ENCODE peak calls at places on chromosomes 1 and 21, in nine cellular contexts. One of them, this sample, is unnamed. For H3K9me3, the result is how much of the 10 kb centered on the place peaks cover.

GRCh38 chr21:26127918-26128317 is 42.7 kb downstream of the APP start:
- DNase-seq in uterus: no peak
- DNase-seq in neuronal stem cell: no peak
- DNase-seq in GM12878: no peak
- DNase-seq in SJSA1: peak
- DNase-seq in gastrocnemius medialis: no peak
- DNase-seq in hepatocyte: no peak
- DNase-seq in CD4-positive, CD25-positive, alpha-beta regulatory T cell: no peak
- DNase-seq in fibroblast of lung: peak
- DNase-seq in this sample: peak

GRCh38 chr1:5757177-5757820 is 234.9 kb downstream of the NPHP4 start:
- DNase-seq in CD4-positive, CD25-positive, alpha-beta regulatory T cell: no peak
- DNase-seq in fibroblast of lung: no peak
- DNase-seq in neuronal stem cell: no peak
- DNase-seq in SJSA1: no peak
- DNase-seq in GM12878: no peak
- DNase-seq in gastrocnemius medialis: no peak
- DNase-seq in hepatocyte: no peak
- DNase-seq in uterus: no peak
- DNase-seq in this sample: no peak

GRCh38 chr1:226598455-226598849 is 49.9 kb downstream of the STUM start:
- DNase-seq in CD4-positive, CD25-positive, alpha-beta regulatory T cell: no peak
- DNase-seq in fibroblast of lung: no peak
- DNase-seq in SJSA1: no peak
- DNase-seq in hepatocyte: no peak
- DNase-seq in gastrocnemius medialis: no peak
- DNase-seq in GM12878: no peak
- DNase-seq in neuronal stem cell: no peak
- DNase-seq in uterus: no peak
- DNase-seq in this sample: peak

GRCh38 chr1:95003433-95003738 is 69.4 kb downstream of the ALG14 start:
- DNase-seq in SJSA1: no peak
- DNase-seq in hepatocyte: no peak
- DNase-seq in GM12878: no peak
- DNase-seq in gastrocnemius medialis: no peak
- DNase-seq in uterus: no peak
- DNase-seq in fibroblast of lung: peak
- DNase-seq in neuronal stem cell: no peak
- DNase-seq in CD4-positive, CD25-positive, alpha-beta regulatory T cell: no peak
- DNase-seq in this sample: no peak

GRCh38 chr1:29398431-29398830 is 162.1 kb downstream of the PTPRU start:
- DNase-seq in SJSA1: no peak
- DNase-seq in uterus: no peak
- DNase-seq in GM12878: no peak
- DNase-seq in CD4-positive, CD25-positive, alpha-beta regulatory T cell: no peak
- DNase-seq in hepatocyte: peak
- DNase-seq in neuronal stem cell: no peak
- DNase-seq in fibroblast of lung: peak
- DNase-seq in gastrocnemius medialis: no peak
- DNase-seq in this sample: peak

GRCh38 chr1:91732291-91732953 is 153.5 kb downstream of the TGFBR3 start:
- DNase-seq in uterus: peak
- DNase-seq in CD4-positive, CD25-positive, alpha-beta regulatory T cell: no peak
- DNase-seq in fibroblast of lung: peak
- DNase-seq in gastrocnemius medialis: peak
- DNase-seq in SJSA1: peak
- DNase-seq in GM12878: no peak
- DNase-seq in neuronal stem cell: no peak
- DNase-seq in hepatocyte: peak
- DNase-seq in this sample: peak

GRCh38 chr21:38915546-38915945 is 109.8 kb downstream of the ETS2 start:
- DNase-seq in uterus: no peak
- DNase-seq in fibroblast of lung: no peak
- DNase-seq in GM12878: no peak
- DNase-seq in SJSA1: no peak
- DNase-seq in neuronal stem cell: no peak
- DNase-seq in hepatocyte: no peak
- DNase-seq in gastrocnemius medialis: no peak
- DNase-seq in CD4-positive, CD25-positive, alpha-beta regulatory T cell: no peak
- DNase-seq in this sample: no peak

GRCh38 chr1:6108937-6109636 is 63.4 kb downstream of the KCNAB2 start:
- DNase-seq in SJSA1: peak
- DNase-seq in uterus: no peak
- DNase-seq in gastrocnemius medialis: no peak
- DNase-seq in neuronal stem cell: no peak
- DNase-seq in hepatocyte: no peak
- DNase-seq in CD4-positive, CD25-positive, alpha-beta regulatory T cell: peak
- DNase-seq in fibroblast of lung: peak
- DNase-seq in GM12878: no peak
- DNase-seq in this sample: peak

GRCh38 chr21:44857127-44857892 is 16.2 kb downstream of the PTTG1IP start:
- DNase-seq in neuronal stem cell: no peak
- DNase-seq in GM12878: no peak
- DNase-seq in gastrocnemius medialis: no peak
- DNase-seq in uterus: no peak
- DNase-seq in SJSA1: no peak
- DNase-seq in fibroblast of lung: no peak
- DNase-seq in CD4-positive, CD25-positive, alpha-beta regulatory T cell: no peak
- DNase-seq in hepatocyte: no peak
- DNase-seq in this sample: no peak

GRCh38 chr1:181117648-181118449 is 29.3 kb downstream of the IER5 start:
- DNase-seq in hepatocyte: peak
- DNase-seq in uterus: no peak
- DNase-seq in GM12878: no peak
- DNase-seq in CD4-positive, CD25-positive, alpha-beta regulatory T cell: no peak
- DNase-seq in neuronal stem cell: no peak
- DNase-seq in gastrocnemius medialis: no peak
- DNase-seq in fibroblast of lung: peak
- DNase-seq in SJSA1: no peak
- DNase-seq in this sample: peak

GRCh38 chr1:165928075-165928731 is 100.8 kb downstream of the UCK2 start:
- DNase-seq in GM12878: no peak
- DNase-seq in CD4-positive, CD25-positive, alpha-beta regulatory T cell: peak
- DNase-seq in neuronal stem cell: no peak
- DNase-seq in SJSA1: no peak
- DNase-seq in gastrocnemius medialis: no peak
- DNase-seq in fibroblast of lung: peak
- DNase-seq in uterus: peak
- DNase-seq in hepatocyte: peak
- DNase-seq in this sample: peak

GRCh38 chr1:174883361-174883760 is 116.4 kb upstream of the CACYBP start:
- DNase-seq in CD4-positive, CD25-positive, alpha-beta regulatory T cell: peak
- DNase-seq in fibroblast of lung: peak
- DNase-seq in hepatocyte: peak
- DNase-seq in uterus: no peak
- DNase-seq in SJSA1: no peak
- DNase-seq in neuronal stem cell: no peak
- DNase-seq in gastrocnemius medialis: no peak
- DNase-seq in GM12878: no peak
- DNase-seq in this sample: peak

GRCh38 chr1:17053071-17053684 is 654 bp downstream of the SDHB start:
- DNase-seq in uterus: no peak
- DNase-seq in GM12878: no peak
- DNase-seq in hepatocyte: peak
- DNase-seq in fibroblast of lung: no peak
- DNase-seq in SJSA1: no peak
- DNase-seq in CD4-positive, CD25-positive, alpha-beta regulatory T cell: no peak
- DNase-seq in gastrocnemius medialis: no peak
- DNase-seq in neuronal stem cell: no peak
- DNase-seq in this sample: no peak

GRCh38 chr1:9542425-9542824 is 3.2 kb downstream of the SLC25A33 start:
- DNase-seq in CD4-positive, CD25-positive, alpha-beta regulatory T cell: no peak
- DNase-seq in hepatocyte: peak
- DNase-seq in gastrocnemius medialis: no peak
- DNase-seq in uterus: peak
- DNase-seq in SJSA1: no peak
- DNase-seq in fibroblast of lung: peak
- DNase-seq in GM12878: no peak
- DNase-seq in neuronal stem cell: no peak
- DNase-seq in this sample: no peak

GRCh38 chr1:233328661-233329498 is 1.4 kb downstream of the MAP3K21 start:
- DNase-seq in GM12878: no peak
- DNase-seq in neuronal stem cell: no peak
- DNase-seq in hepatocyte: no peak
- DNase-seq in SJSA1: no peak
- DNase-seq in fibroblast of lung: no peak
- DNase-seq in uterus: no peak
- DNase-seq in gastrocnemius medialis: no peak
- DNase-seq in CD4-positive, CD25-positive, alpha-beta regulatory T cell: peak
- DNase-seq in this sample: peak

GRCh38 chr21:39705849-39706248 is 39.1 kb upstream of the IGSF5 start:
- DNase-seq in gastrocnemius medialis: no peak
- DNase-seq in SJSA1: no peak
- DNase-seq in uterus: no peak
- DNase-seq in CD4-positive, CD25-positive, alpha-beta regulatory T cell: no peak
- DNase-seq in hepatocyte: no peak
- DNase-seq in fibroblast of lung: peak
- DNase-seq in GM12878: no peak
- DNase-seq in neuronal stem cell: no peak
- DNase-seq in this sample: no peak

GRCh38 chr1:45583264-45583665 is 576 bp upstream of the NASP start:
- DNase-seq in neuronal stem cell: peak
- DNase-seq in SJSA1: peak
- DNase-seq in GM12878: peak
- DNase-seq in CD4-positive, CD25-positive, alpha-beta regulatory T cell: peak
- DNase-seq in hepatocyte: peak
- DNase-seq in fibroblast of lung: peak
- DNase-seq in uterus: peak
- DNase-seq in gastrocnemius medialis: peak
- DNase-seq in this sample: peak

GRCh38 chr1:20187813-20188454 is 1.6 kb upstream of the PLA2G2C start:
- DNase-seq in neuronal stem cell: no peak
- DNase-seq in SJSA1: no peak
- DNase-seq in fibroblast of lung: no peak
- DNase-seq in GM12878: no peak
- DNase-seq in uterus: no peak
- DNase-seq in gastrocnemius medialis: no peak
- DNase-seq in CD4-positive, CD25-positive, alpha-beta regulatory T cell: no peak
- DNase-seq in hepatocyte: no peak
- DNase-seq in this sample: no peak

GRCh38 chr1:65265296-65266271 is 43.8 kb upstream of the DNAJC6 start:
- DNase-seq in CD4-positive, CD25-positive, alpha-beta regulatory T cell: peak
- DNase-seq in hepatocyte: peak
- DNase-seq in gastrocnemius medialis: no peak
- DNase-seq in uterus: no peak
- DNase-seq in GM12878: no peak
- DNase-seq in neuronal stem cell: no peak
- DNase-seq in SJSA1: no peak
- DNase-seq in fibroblast of lung: peak
- DNase-seq in this sample: peak

GRCh38 chr1:8061210-8061609 is 35.1 kb upstream of the ERRFI1 start:
- DNase-seq in hepatocyte: peak
- DNase-seq in GM12878: no peak
- DNase-seq in neuronal stem cell: no peak
- DNase-seq in fibroblast of lung: peak
- DNase-seq in gastrocnemius medialis: no peak
- DNase-seq in CD4-positive, CD25-positive, alpha-beta regulatory T cell: no peak
- DNase-seq in SJSA1: peak
- DNase-seq in uterus: peak
- DNase-seq in this sample: peak

GRCh38 chr1:203048086-203048485 is 21.8 kb downstream of the PPFIA4 start:
- DNase-seq in CD4-positive, CD25-positive, alpha-beta regulatory T cell: no peak
- DNase-seq in hepatocyte: no peak
- DNase-seq in GM12878: no peak
- DNase-seq in fibroblast of lung: no peak
- DNase-seq in uterus: no peak
- DNase-seq in SJSA1: no peak
- DNase-seq in gastrocnemius medialis: no peak
- DNase-seq in neuronal stem cell: no peak
- DNase-seq in this sample: no peak

GRCh38 chr1:197637406-197637805 is 137.9 kb downstream of the DENND1B start:
- DNase-seq in SJSA1: no peak
- DNase-seq in hepatocyte: no peak
- DNase-seq in gastrocnemius medialis: no peak
- DNase-seq in GM12878: no peak
- DNase-seq in neuronal stem cell: no peak
- DNase-seq in fibroblast of lung: no peak
- DNase-seq in CD4-positive, CD25-positive, alpha-beta regulatory T cell: no peak
- DNase-seq in uterus: no peak
- DNase-seq in this sample: no peak

GRCh38 chr1:178324003-178324402 is 172.8 kb downstream of the CLEC20A start:
- DNase-seq in uterus: no peak
- DNase-seq in gastrocnemius medialis: no peak
- DNase-seq in CD4-positive, CD25-positive, alpha-beta regulatory T cell: no peak
- DNase-seq in hepatocyte: no peak
- DNase-seq in neuronal stem cell: no peak
- DNase-seq in fibroblast of lung: no peak
- DNase-seq in SJSA1: no peak
- DNase-seq in GM12878: no peak
- DNase-seq in this sample: peak
- H3K9me3 ChIP-seq in uterus: under half
- H3K9me3 ChIP-seq in gastrocnemius medialis: under half
- H3K9me3 ChIP-seq in CD4-positive, CD25-positive, alpha-beta regulatory T cell: under half
- H3K9me3 ChIP-seq in hepatocyte: under half
- H3K9me3 ChIP-seq in neuronal stem cell: under half
- H3K9me3 ChIP-seq in fibroblast of lung: under half
- H3K9me3 ChIP-seq in SJSA1: under half
- H3K9me3 ChIP-seq in GM12878: under half
- H3K9me3 ChIP-seq in this sample: under half

GRCh38 chr1:168763031-168763430 is 34.0 kb upstream of the DPT start:
- DNase-seq in CD4-positive, CD25-positive, alpha-beta regulatory T cell: no peak
- DNase-seq in hepatocyte: no peak
- DNase-seq in neuronal stem cell: no peak
- DNase-seq in gastrocnemius medialis: no peak
- DNase-seq in fibroblast of lung: no peak
- DNase-seq in uterus: no peak
- DNase-seq in SJSA1: no peak
- DNase-seq in GM12878: no peak
- DNase-seq in this sample: peak
- H3K9me3 ChIP-seq in CD4-positive, CD25-positive, alpha-beta regulatory T cell: under half
- H3K9me3 ChIP-seq in hepatocyte: under half
- H3K9me3 ChIP-seq in neuronal stem cell: under half
- H3K9me3 ChIP-seq in gastrocnemius medialis: under half
- H3K9me3 ChIP-seq in fibroblast of lung: under half
- H3K9me3 ChIP-seq in uterus: under half
- H3K9me3 ChIP-seq in SJSA1: under half
- H3K9me3 ChIP-seq in GM12878: under half
- H3K9me3 ChIP-seq in this sample: under half

DNA sequence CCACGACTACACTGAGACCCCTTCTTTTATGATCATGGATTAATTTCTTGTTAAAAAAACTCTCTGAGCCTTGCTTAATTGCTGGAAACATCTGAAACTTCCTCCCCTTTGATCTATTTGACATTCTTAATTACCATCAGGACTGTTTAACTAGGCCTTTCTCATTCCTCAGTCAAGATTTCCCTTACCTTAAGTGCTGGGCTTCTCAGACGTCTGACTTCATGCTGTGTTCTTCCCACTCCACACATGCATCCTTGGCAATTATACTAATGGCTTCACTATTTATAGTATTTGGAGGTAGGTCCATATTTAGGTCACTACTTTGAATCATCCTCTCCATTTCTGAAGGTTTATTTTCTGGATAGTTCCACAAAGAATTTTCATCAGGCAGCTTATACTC is 341.3 kb upstream of the TMPRSS15 start:
- DNase-seq in neuronal stem cell: no peak
- DNase-seq in GM12878: no peak
- DNase-seq in CD4-positive, CD25-positive, alpha-beta regulatory T cell: no peak
- DNase-seq in SJSA1: no peak
- DNase-seq in hepatocyte: no peak
- DNase-seq in uterus: no peak
- DNase-seq in fibroblast of lung: no peak
- DNase-seq in gastrocnemius medialis: no peak
- DNase-seq in this sample: no peak
- H3K9me3 ChIP-seq in neuronal stem cell: under half
- H3K9me3 ChIP-seq in GM12878: under half
- H3K9me3 ChIP-seq in CD4-positive, CD25-positive, alpha-beta regulatory T cell: under half
- H3K9me3 ChIP-seq in SJSA1: under half
- H3K9me3 ChIP-seq in hepatocyte: under half
- H3K9me3 ChIP-seq in uterus: under half
- H3K9me3 ChIP-seq in fibroblast of lung: under half
- H3K9me3 ChIP-seq in gastrocnemius medialis: under half
- H3K9me3 ChIP-seq in this sample: under half

GRCh38 chr1:2932671-2933350 is 88.5 kb upstream of the ACTRT2 start:
- DNase-seq in CD4-positive, CD25-positive, alpha-beta regulatory T cell: no peak
- DNase-seq in neuronal stem cell: no peak
- DNase-seq in GM12878: no peak
- DNase-seq in hepatocyte: no peak
- DNase-seq in gastrocnemius medialis: no peak
- DNase-seq in fibroblast of lung: no peak
- DNase-seq in SJSA1: no peak
- DNase-seq in uterus: no peak
- DNase-seq in this sample: no peak
- H3K9me3 ChIP-seq in CD4-positive, CD25-positive, alpha-beta regulatory T cell: under half
- H3K9me3 ChIP-seq in neuronal stem cell: under half
- H3K9me3 ChIP-seq in GM12878: under half
- H3K9me3 ChIP-seq in hepatocyte: under half
- H3K9me3 ChIP-seq in gastrocnemius medialis: under half
- H3K9me3 ChIP-seq in fibroblast of lung: under half
- H3K9me3 ChIP-seq in SJSA1: under half
- H3K9me3 ChIP-seq in uterus: under half
- H3K9me3 ChIP-seq in this sample: under half

This sample was measured in mammary epithelial cell.